ENCODE peak calls at places on chromosome 4, in ten cellular contexts. One of them, this sample, is unnamed.

GRCh38 chr4:140529434-140529833 is 5.5 kb downstream of the ELMOD2 start:
- DNase-seq in neural crest cell: no peak
- DNase-seq in M059J: no peak
- DNase-seq in nephron progenitor cell: no peak
- DNase-seq in ureter: no peak
- DNase-seq in hypothalamus: no peak
- DNase-seq in central memory CD4-positive, alpha-beta T cell: no peak
- DNase-seq in omental fat pad: no peak
- DNase-seq in NCI-H1092: no peak
- DNase-seq in GM23248: no peak
- DNase-seq in this sample: no peak

GRCh38 chr4:112526061-112526460 is 10.1 kb upstream of the NEUROG2 start:
- DNase-seq in neural crest cell: no peak
- DNase-seq in M059J: peak
- DNase-seq in nephron progenitor cell: no peak
- DNase-seq in ureter: no peak
- DNase-seq in hypothalamus: no peak
- DNase-seq in central memory CD4-positive, alpha-beta T cell: no peak
- DNase-seq in omental fat pad: no peak
- DNase-seq in NCI-H1092: no peak
- DNase-seq in GM23248: peak
- DNase-seq in this sample: no peak

GRCh38 chr4:53644607-53645006 is 53.3 kb upstream of the LNX1 start:
- DNase-seq in neural crest cell: no peak
- DNase-seq in M059J: no peak
- DNase-seq in nephron progenitor cell: no peak
- DNase-seq in ureter: peak
- DNase-seq in hypothalamus: no peak
- DNase-seq in central memory CD4-positive, alpha-beta T cell: no peak
- DNase-seq in omental fat pad: no peak
- DNase-seq in NCI-H1092: no peak
- DNase-seq in GM23248: no peak
- DNase-seq in this sample: no peak

GRCh38 chr4:9765091-9765490 is 16.3 kb upstream of the DRD5 start:
- DNase-seq in neural crest cell: peak
- DNase-seq in M059J: peak
- DNase-seq in nephron progenitor cell: peak
- DNase-seq in ureter: no peak
- DNase-seq in hypothalamus: no peak
- DNase-seq in central memory CD4-positive, alpha-beta T cell: no peak
- DNase-seq in omental fat pad: no peak
- DNase-seq in NCI-H1092: no peak
- DNase-seq in GM23248: peak
- DNase-seq in this sample: no peak

GRCh38 chr4:86967798-86968197 is 33.0 kb downstream of the AFF1 start:
- DNase-seq in neural crest cell: no peak
- DNase-seq in M059J: peak
- DNase-seq in nephron progenitor cell: no peak
- DNase-seq in ureter: no peak
- DNase-seq in hypothalamus: no peak
- DNase-seq in central memory CD4-positive, alpha-beta T cell: no peak
- DNase-seq in omental fat pad: no peak
- DNase-seq in NCI-H1092: no peak
- DNase-seq in GM23248: peak
- DNase-seq in this sample: no peak

GRCh38 chr4:72365016-72365415 is 204.0 kb downstream of the ADAMTS3 start:
- DNase-seq in neural crest cell: no peak
- DNase-seq in M059J: no peak
- DNase-seq in nephron progenitor cell: no peak
- DNase-seq in ureter: no peak
- DNase-seq in hypothalamus: no peak
- DNase-seq in central memory CD4-positive, alpha-beta T cell: no peak
- DNase-seq in omental fat pad: no peak
- DNase-seq in NCI-H1092: no peak
- DNase-seq in GM23248: no peak
- DNase-seq in this sample: no peak

GRCh38 chr4:79862842-79863241 is 210.2 kb downstream of the ANTXR2 start:
- DNase-seq in neural crest cell: no peak
- DNase-seq in M059J: no peak
- DNase-seq in nephron progenitor cell: no peak
- DNase-seq in ureter: no peak
- DNase-seq in hypothalamus: no peak
- DNase-seq in central memory CD4-positive, alpha-beta T cell: no peak
- DNase-seq in omental fat pad: no peak
- DNase-seq in NCI-H1092: no peak
- DNase-seq in GM23248: no peak
- DNase-seq in this sample: no peak

GRCh38 chr4:55635760-55636621 is at the start of gene NMU:
- DNase-seq in neural crest cell: peak
- DNase-seq in M059J: peak
- DNase-seq in nephron progenitor cell: peak
- DNase-seq in ureter: no peak
- DNase-seq in hypothalamus: no peak
- DNase-seq in central memory CD4-positive, alpha-beta T cell: peak
- DNase-seq in omental fat pad: no peak
- DNase-seq in NCI-H1092: peak
- DNase-seq in GM23248: peak
- DNase-seq in this sample: no peak

GRCh38 chr4:83241132-83241531 is 43.5 kb downstream of the COQ2 start:
- DNase-seq in neural crest cell: no peak
- DNase-seq in M059J: no peak
- DNase-seq in nephron progenitor cell: no peak
- DNase-seq in ureter: no peak
- DNase-seq in hypothalamus: no peak
- DNase-seq in central memory CD4-positive, alpha-beta T cell: no peak
- DNase-seq in omental fat pad: no peak
- DNase-seq in NCI-H1092: no peak
- DNase-seq in GM23248: no peak
- DNase-seq in this sample: no peak

This sample was measured in gastrocnemius medialis.